ENCODE peak calls at places on chromosomes 5 and 9, in eight cellular contexts. F is glutamatergic neuron, W is spleen, X is GM20000, U is IMR-90, R is A549, Y is B cell, P is mesothelial cell of epicardium. V is an unnamed sample.

GRCh38 chr5:178058321-178059012 is 54.9 kb upstream of the N4BP3 start:
- DNase-seq in W (no peak), P (no peak), X (no peak), R (no peak), Y (no peak), U (no peak), F (no peak), V (no peak)

GRCh38 chr5:153573326-153574033 is 83.0 kb downstream of the GRIA1 start:
- DNase-seq in P (no peak), Y (no peak), F (no peak), R (no peak), X (no peak), U (no peak), W (no peak), V (no peak)

GRCh38 chr9:4024281-4024680 is 275.6 kb downstream of the GLIS3 start:
- DNase-seq in U (no peak), X (no peak), P (no peak), W (no peak), R (no peak), F (no peak), Y (no peak), V (no peak)

GRCh38 chr5:34913072-34913471 is 2.2 kb downstream of the RAD1 start:
- DNase-seq in R (no peak), X (no peak), Y (no peak), U (peak; percentile 82), P (no peak), W (no peak), F (no peak), V (no peak)

GRCh38 chr5:105740242-105740641 is 1930.5 kb downstream of the EFNA5 start:
- DNase-seq in P (no peak), Y (no peak), W (no peak), F (no peak), U (no peak), R (no peak), X (no peak), V (no peak)

GRCh38 chr9:122095010-122095767 is 2.1 kb upstream of the TTLL11 start:
- DNase-seq in F (peak; percentile 60), W (no peak), P (no peak), R (peak; percentile 77), Y (peak; percentile 49), X (peak; percentile 64), U (peak; percentile 65), V (peak; percentile 45)

GRCh38 chr5:103151156-103151555 is 31.1 kb downstream of the PPIP5K2 start:
- DNase-seq in U (no peak), X (no peak), R (no peak), F (no peak), P (no peak), W (no peak), Y (no peak), V (no peak)

GRCh38 chr9:97188545-97188944 is 118.9 kb upstream of the CCDC180 start:
- DNase-seq in Y (no peak), U (no peak), W (no peak), R (no peak), F (no peak), P (no peak), X (no peak), V (no peak)

GRCh38 chr5:114361724-114362196 is at the start of gene KCNN2:
- DNase-seq in X (peak; percentile 66), W (peak; percentile 85), Y (no peak), P (peak; percentile 64), U (peak; percentile 92), F (peak; percentile 93), R (peak; percentile 70), V (peak; percentile 86)

GRCh38 chr5:180787025-180787424 is 15.6 kb downstream of the MGAT1 start:
- DNase-seq in F (no peak), W (peak; percentile 72), X (no peak), Y (no peak), P (no peak), R (no peak), U (peak; percentile 29), V (no peak)

GRCh38 chr5:62306494-62307363 is 723 bp downstream of the KIF2A start:
- DNase-seq in U (peak; percentile 35), P (peak; percentile 49), W (peak; percentile 94), R (peak; percentile 47), Y (peak; percentile 62), X (peak; percentile 58), F (peak; percentile 72), V (peak; percentile 42)

GRCh38 chr9:137694962-137695875 is 76.4 kb downstream of the EHMT1 start:
- DNase-seq in R (peak; percentile 61), W (no peak), Y (peak; percentile 49), F (peak; percentile 81), U (no peak), P (no peak), X (peak; percentile 73), V (peak; percentile 17)

GRCh38 chr9:86925686-86926085 is 21.6 kb downstream of the GAS1 start:
- DNase-seq in F (no peak), X (no peak), P (no peak), Y (no peak), U (peak; percentile 33), R (no peak), W (no peak), V (no peak)

GRCh38 chr9:70260007-70260443 is 1.2 kb downstream of the SMC5 start:
- DNase-seq in U (no peak), F (no peak), X (no peak), W (peak; percentile 77), P (no peak), R (peak; percentile 9), Y (no peak), V (peak; percentile 45)

GRCh38 chr9:122318284-122318683 is 52.5 kb upstream of the PTGS1 start:
- DNase-seq in U (no peak), F (no peak), P (no peak), R (no peak), Y (no peak), W (no peak), X (no peak), V (no peak)

GRCh38 chr5:31225118-31225517 is 31.6 kb downstream of the CDH6 start:
- DNase-seq in F (no peak), R (no peak), X (no peak), W (no peak), Y (no peak), U (peak; percentile 98), P (no peak), V (no peak)

GRCh38 chr9:125829743-125830142 is 82.6 kb downstream of the PBX3 start:
- DNase-seq in F (no peak), W (peak; percentile 81), Y (peak; percentile 68), X (peak; percentile 38), R (no peak), P (no peak), U (peak; percentile 12), V (no peak)

GRCh38 chr9:112180387-112180881 is 5.3 kb upstream of the SUSD1 start:
- DNase-seq in F (no peak), P (no peak), W (no peak), U (no peak), X (peak; percentile 58), Y (peak; percentile 41), R (peak; percentile 55), V (no peak)

GRCh38 chr5:65611524-65611923 is 12.6 kb downstream of the TRIM23 start:
- DNase-seq in W (no peak), P (no peak), R (peak; percentile 30), Y (no peak), X (no peak), U (peak; percentile 47), F (no peak), V (peak; percentile 73)

GRCh38 chr5:153598099-153598498 is 107.6 kb downstream of the GRIA1 start:
- DNase-seq in U (no peak), W (no peak), Y (no peak), P (no peak), X (no peak), F (no peak), R (no peak), V (no peak)

GRCh38 chr5:34790087-34790486 is 48.9 kb upstream of the TTC23L start:
- DNase-seq in Y (no peak), W (no peak), P (no peak), F (no peak), R (no peak), X (no peak), U (no peak), V (no peak)

GRCh38 chr5:100496296-100496695 is 38.9 kb upstream of the FAM174A start:
- DNase-seq in X (no peak), W (no peak), R (no peak), Y (no peak), P (no peak), U (peak; percentile 5), F (no peak), V (no peak)

GRCh38 chr5:140855772-140856674 is at the start of gene PCDHA10:
- DNase-seq in X (no peak), W (no peak), U (no peak), P (no peak), F (no peak), R (peak; percentile 18), Y (no peak), V (no peak)
- TF ChIP-seq CTCF in X (no peak), W (no peak), U (no peak), P (peak; percentile 25), F (peak; percentile 57), R (no peak), Y (no peak), V (no peak)

GRCh38 chr5:151319334-151319733 is 15.8 kb upstream of the SLC36A3 start:
- DNase-seq in W (no peak), Y (peak; percentile 62), X (peak; percentile 49), P (no peak), U (peak; percentile 2), F (no peak), R (peak; percentile 31), V (peak; percentile 9)
- TF ChIP-seq CTCF in W (no peak), Y (no peak), X (peak; percentile 37), P (no peak), U (no peak), F (no peak), R (peak; percentile 5), V (no peak)

DNA sequence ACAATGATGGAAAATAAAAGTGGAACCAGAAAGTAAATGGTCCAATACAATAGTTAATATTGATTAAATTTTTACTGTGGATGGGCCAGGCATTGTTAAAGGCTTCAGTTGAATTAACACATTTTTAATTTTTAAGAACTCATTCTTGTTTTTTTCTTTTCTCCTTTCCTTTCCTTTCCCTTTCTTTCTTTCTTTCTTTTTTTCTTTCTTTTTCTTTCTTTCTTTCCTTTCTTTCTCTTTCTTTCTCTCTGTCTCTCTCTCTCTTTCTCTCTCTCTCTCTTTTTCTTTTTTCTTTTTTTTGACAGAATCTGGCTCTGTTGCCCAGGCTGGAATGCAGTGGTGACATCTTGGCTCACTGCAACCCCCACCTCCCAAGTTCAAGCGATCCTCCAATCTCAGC is 13.3 kb upstream of the OTULINL start:
- DNase-seq in X (no peak), F (no peak), W (no peak), U (no peak), R (no peak), Y (no peak), P (no peak), V (no peak)
- TF ChIP-seq CTCF in X (no peak), F (no peak), W (no peak), U (no peak), R (no peak), Y (no peak), P (no peak), V (no peak)

DNA sequence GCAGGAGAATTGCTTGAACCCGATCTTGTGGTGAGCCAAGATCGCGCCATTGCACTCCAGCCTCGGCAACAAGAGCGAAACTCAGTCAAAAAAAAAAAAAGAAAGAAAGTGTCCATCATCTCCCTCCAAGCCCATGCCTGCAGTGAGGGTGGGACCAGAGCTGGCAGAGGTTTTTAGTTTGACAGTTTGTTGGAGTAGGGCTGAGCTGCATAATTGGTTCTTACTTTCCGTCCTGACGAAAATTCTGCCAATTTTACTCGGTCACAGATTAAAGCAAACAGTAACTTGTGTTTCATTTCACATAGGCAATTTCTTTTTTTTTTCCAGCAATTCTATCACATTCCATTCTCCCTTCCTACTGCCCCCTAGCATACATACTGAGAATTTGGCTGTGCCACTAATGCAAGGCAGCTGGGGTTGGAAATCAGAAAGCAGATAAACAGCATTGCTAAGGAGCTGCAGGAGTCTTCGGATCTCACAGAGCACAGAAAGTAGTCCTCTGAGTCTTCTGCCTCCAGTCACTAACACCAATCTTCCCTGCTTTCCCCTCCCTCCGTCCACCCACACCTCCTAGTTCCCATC is 132.4 kb downstream of the FRMD3 start:
- DNase-seq in X (no peak), U (no peak), F (no peak), R (no peak), W (no peak), Y (no peak), P (no peak), V (no peak)
- TF ChIP-seq CTCF in X (no peak), U (no peak), F (no peak), R (no peak), W (no peak), Y (no peak), P (no peak), V (no peak)

V was measured in Calu3.